ENCODE peak calls at places on chromosomes 1 and 21, in five cellular contexts. One of them, this sample, is unnamed.

GRCh38 chr1:34162852-34163766 is 1.9 kb downstream of the CSMD2 start:
- DNase-seq in nephron progenitor cell: peak
- DNase-seq in cerebellar cortex: peak
- DNase-seq in AG20443: peak
- DNase-seq in stimulated activated CD4-positive, alpha-beta T cell treated with anti-CD3 and anti-CD28 coated beads, Interleukin-1b, Interleukin-23, amount 100 ng/mL, for 1 hour: no peak
- DNase-seq in this sample: peak

GRCh38 chr21:17903029-17903806 is 84.1 kb upstream of the C21orf91 start:
- DNase-seq in nephron progenitor cell: no peak
- DNase-seq in cerebellar cortex: no peak
- DNase-seq in AG20443: peak
- DNase-seq in stimulated activated CD4-positive, alpha-beta T cell treated with anti-CD3 and anti-CD28 coated beads, Interleukin-1b, Interleukin-23, amount 100 ng/mL, for 1 hour: no peak
- DNase-seq in this sample: no peak

GRCh38 chr1:23617019-23617418 is 57.7 kb upstream of the ID3 start:
- DNase-seq in nephron progenitor cell: no peak
- DNase-seq in cerebellar cortex: no peak
- DNase-seq in AG20443: no peak
- DNase-seq in stimulated activated CD4-positive, alpha-beta T cell treated with anti-CD3 and anti-CD28 coated beads, Interleukin-1b, Interleukin-23, amount 100 ng/mL, for 1 hour: no peak
- DNase-seq in this sample: no peak

GRCh38 chr1:180542530-180543171 is 16.1 kb upstream of the OVAAL start:
- DNase-seq in nephron progenitor cell: no peak
- DNase-seq in cerebellar cortex: no peak
- DNase-seq in AG20443: peak
- DNase-seq in stimulated activated CD4-positive, alpha-beta T cell treated with anti-CD3 and anti-CD28 coated beads, Interleukin-1b, Interleukin-23, amount 100 ng/mL, for 1 hour: no peak
- DNase-seq in this sample: no peak

GRCh38 chr1:46043491-46044017 is 88.9 kb downstream of the PIK3R3 start:
- DNase-seq in nephron progenitor cell: no peak
- DNase-seq in cerebellar cortex: no peak
- DNase-seq in AG20443: no peak
- DNase-seq in stimulated activated CD4-positive, alpha-beta T cell treated with anti-CD3 and anti-CD28 coated beads, Interleukin-1b, Interleukin-23, amount 100 ng/mL, for 1 hour: no peak
- DNase-seq in this sample: no peak

GRCh38 chr21:17501107-17502006 is 11.5 kb upstream of the CXADR start:
- DNase-seq in nephron progenitor cell: no peak
- DNase-seq in cerebellar cortex: no peak
- DNase-seq in AG20443: no peak
- DNase-seq in stimulated activated CD4-positive, alpha-beta T cell treated with anti-CD3 and anti-CD28 coated beads, Interleukin-1b, Interleukin-23, amount 100 ng/mL, for 1 hour: no peak
- DNase-seq in this sample: no peak

GRCh38 chr1:165080253-165080896 is 276.1 kb downstream of the LMX1A start:
- DNase-seq in nephron progenitor cell: no peak
- DNase-seq in cerebellar cortex: no peak
- DNase-seq in AG20443: no peak
- DNase-seq in stimulated activated CD4-positive, alpha-beta T cell treated with anti-CD3 and anti-CD28 coated beads, Interleukin-1b, Interleukin-23, amount 100 ng/mL, for 1 hour: no peak
- DNase-seq in this sample: no peak

GRCh38 chr1:186985889-186986491 is 157.2 kb downstream of the PLA2G4A start:
- DNase-seq in nephron progenitor cell: peak
- DNase-seq in cerebellar cortex: peak
- DNase-seq in AG20443: peak
- DNase-seq in stimulated activated CD4-positive, alpha-beta T cell treated with anti-CD3 and anti-CD28 coated beads, Interleukin-1b, Interleukin-23, amount 100 ng/mL, for 1 hour: no peak
- DNase-seq in this sample: peak